ENCODE peak calls at places on chromosome 13, in five cellular contexts. P, G, M, U and X are unnamed samples.

GRCh38 chr13:70203661-70204229 is 95.5 kb upstream of the KLHL1 start:
- DNase-seq in U (no peak), P (no peak), M (no peak), G (no peak), X (no peak)

GRCh38 chr13:45105895-45106294 is 14.4 kb upstream of the GTF2F2 start:
- DNase-seq in M (no peak), U (no peak), P (no peak), G (no peak), X (no peak)

GRCh38 chr13:80591978-80592377 is 251.1 kb upstream of the SPRY2 start:
- DNase-seq in P (no peak), G (no peak), U (no peak), M (no peak), X (no peak)

GRCh38 chr13:80342541-80343371 is 1.8 kb upstream of the SPRY2 start:
- DNase-seq in M (peak; percentile 89), P (no peak), U (no peak), G (peak; percentile 78), X (peak; percentile 74)

GRCh38 chr13:113369881-113370280 is 6.0 kb upstream of the GRTP1 start:
- DNase-seq in G (no peak), U (no peak), P (no peak), M (no peak), X (no peak)

GRCh38 chr13:20006206-20006605 is 47.7 kb downstream of the ZMYM2 start:
- DNase-seq in P (no peak), G (no peak), M (no peak), U (no peak), X (no peak)

GRCh38 chr13:59951011-59951410 is 212.7 kb downstream of the DIAPH3 start:
- DNase-seq in G (no peak), M (no peak), P (no peak), U (no peak), X (no peak)

GRCh38 chr13:39100996-39101751 is 62.9 kb downstream of the NHLRC3 start:
- DNase-seq in P (no peak), U (no peak), G (no peak), M (no peak), X (no peak)

GRCh38 chr13:113947321-113948033 is 26.4 kb downstream of the C13orf46 start:
- DNase-seq in M (peak; percentile 58), G (no peak), U (no peak), P (peak; percentile 28), X (no peak)

GRCh38 chr13:52414963-52415362 is 9.0 kb upstream of the THSD1 start:
- DNase-seq in U (no peak), P (no peak), M (no peak), G (no peak), X (no peak)

GRCh38 chr13:85616275-85616674 is 182.9 kb downstream of the SLITRK6 start:
- DNase-seq in P (no peak), G (no peak), M (no peak), U (no peak), X (no peak)

GRCh38 chr13:41652735-41653361 is 195.5 kb downstream of the RGCC start:
- DNase-seq in M (no peak), G (peak; percentile 51), P (peak; percentile 45), U (peak; percentile 7), X (no peak)

GRCh38 chr13:48600374-48601364 is 53.1 kb upstream of the CYSLTR2 start:
- DNase-seq in U (no peak), G (no peak), P (peak; percentile 18), M (no peak), X (no peak)

GRCh38 chr13:48626726-48627451 is 26.8 kb upstream of the CYSLTR2 start:
- DNase-seq in M (no peak), P (no peak), G (no peak), U (no peak), X (no peak)

GRCh38 chr13:68608147-68608546 is 1378.0 kb upstream of the PCDH9 start:
- DNase-seq in U (no peak), G (no peak), M (no peak), P (no peak), X (no peak)

GRCh38 chr13:19910336-19911072 is 47.1 kb upstream of the ZMYM5 start:
- DNase-seq in G (no peak), P (no peak), M (peak; percentile 51), U (peak; percentile 15), X (no peak)

GRCh38 chr13:100584901-100585300 is 3.7 kb downstream of the GGACT start:
- DNase-seq in U (no peak), G (no peak), M (no peak), P (no peak), X (no peak)

GRCh38 chr13:52010890-52011689 is at the start of gene ATP7B:
- DNase-seq in P (no peak), U (peak; percentile 31), M (peak; percentile 41), G (peak; percentile 41), X (no peak)

GRCh38 chr13:43937839-43938238 is 58.1 kb downstream of the LACC1 start:
- DNase-seq in G (no peak), M (no peak), P (no peak), U (no peak), X (no peak)

GRCh38 chr13:51589793-51590192 is 5.5 kb downstream of the WDFY2 start:
- DNase-seq in G (no peak), M (no peak), U (no peak), P (no peak), X (no peak)

GRCh38 chr13:23506821-23507210 is 63.4 kb upstream of the TNFRSF19 start:
- DNase-seq in M (no peak), U (no peak), G (no peak), P (no peak), X (no peak)

GRCh38 chr13:99471231-99472202 is 29.8 kb upstream of the TM9SF2 start:
- DNase-seq in P (no peak), M (no peak), U (no peak), G (no peak), X (no peak)

GRCh38 chr13:53382008-53382407 is 353.4 kb downstream of the OLFM4 start:
- DNase-seq in M (no peak), G (no peak), U (no peak), P (no peak), X (no peak)

GRCh38 chr13:65497265-65497664 is 1732.9 kb downstream of the PCDH9 start:
- DNase-seq in G (no peak), M (no peak), U (no peak), P (no peak), X (no peak)

GRCh38 chr13:98839826-98840769 is 87.6 kb upstream of the SLC15A1 start:
- DNase-seq in U (peak; percentile 47), G (peak; percentile 67), P (no peak), M (peak; percentile 49), X (peak; percentile 22)

GRCh38 chr13:106520205-106521004 is 15.1 kb downstream of the EFNB2 start:
- DNase-seq in M (no peak), P (no peak), G (no peak), U (no peak), X (no peak)

GRCh38 chr13:26964278-26965057 is 203.9 kb upstream of the GPR12 start:
- DNase-seq in G (no peak), P (no peak), M (no peak), U (no peak), X (no peak)

GRCh38 chr13:107827840-107828549 is 387.3 kb downstream of the LIG4 start:
- DNase-seq in P (no peak), U (no peak), M (no peak), G (no peak), X (no peak)

GRCh38 chr13:94261163-94261562 is 218.3 kb downstream of the DCT start:
- DNase-seq in P (no peak), U (no peak), M (no peak), G (no peak), X (no peak)

GRCh38 chr13:45339867-45340266 is 1.1 kb downstream of the TPT1 start:
- DNase-seq in G (no peak), P (no peak), U (no peak), M (no peak), X (no peak)

GRCh38 chr13:89568276-89568675 is 1779.2 kb upstream of the MIR17HG start:
- DNase-seq in P (no peak), U (no peak), G (no peak), M (no peak), X (no peak)

GRCh38 chr13:28754698-28755545 is 36.2 kb upstream of the SLC46A3 start:
- DNase-seq in P (no peak), U (no peak), M (peak; percentile 47), G (no peak), X (no peak)

GRCh38 chr13:25352230-25352629 is 19.5 kb upstream of the ATP8A2 start:
- DNase-seq in M (no peak), G (no peak), P (no peak), U (no peak), X (no peak)

GRCh38 chr13:52701728-52702480 is 37.7 kb downstream of the CNMD start:
- DNase-seq in G (no peak), M (no peak), U (no peak), P (no peak), X (no peak)

GRCh38 chr13:28161370-28161769 is 23.0 kb downstream of the PAN3 start:
- DNase-seq in G (no peak), P (no peak), U (no peak), M (peak; percentile 45), X (no peak)

GRCh38 chr13:70170689-70171088 is 62.4 kb upstream of the KLHL1 start:
- DNase-seq in P (no peak), U (no peak), G (no peak), M (no peak), X (no peak)

GRCh38 chr13:73658639-73659038 is 475.6 kb downstream of the KLF12 start:
- DNase-seq in G (no peak), P (no peak), U (no peak), M (no peak), X (no peak)

GRCh38 chr13:77815330-77815729 is 103.3 kb downstream of the EDNRB start:
- DNase-seq in G (no peak), U (no peak), M (no peak), P (no peak), X (no peak)

GRCh38 chr13:95536629-95537241 is 15.8 kb upstream of the CLDN10 start:
- DNase-seq in M (no peak), G (no peak), P (no peak), U (no peak), X (no peak)
- TF ChIP-seq CTCF in M (peak; percentile 32), G (peak; percentile 32), P (peak; percentile 46), U (peak; percentile 54), X (peak; percentile 33)

GRCh38 chr13:46992383-46992952 is 95.6 kb upstream of the HTR2A start:
- DNase-seq in M (no peak), G (no peak), U (no peak), P (no peak), X (no peak)
- TF ChIP-seq CTCF in M (no peak), G (peak; percentile 21), U (no peak), P (peak; percentile 20), X (no peak)

GRCh38 chr13:92574499-92574898 is 652.1 kb upstream of the GPC6 start:
- DNase-seq in P (no peak), U (no peak), G (no peak), M (no peak), X (no peak)

GRCh38 chr13:92572190-92572589 is 654.4 kb upstream of the GPC6 start:
- DNase-seq in P (no peak), G (no peak), M (no peak), U (no peak), X (no peak)

GRCh38 chr13:92578358-92578757 is 648.2 kb upstream of the GPC6 start:
- DNase-seq in G (no peak), U (no peak), M (no peak), P (no peak), X (no peak)

GRCh38 chr13:92575782-92576181 is 650.8 kb upstream of the GPC6 start:
- DNase-seq in U (no peak), G (no peak), M (no peak), P (no peak), X (no peak)

GRCh38 chr13:92573467-92574057 is 653.0 kb upstream of the GPC6 start:
- DNase-seq in M (no peak), G (peak; percentile 10), P (no peak), U (peak; percentile 0), X (no peak)
- TF ChIP-seq CTCF in M (no peak), G (peak; percentile 6), P (no peak), U (no peak), X (no peak)

GRCh38 chr13:33017410-33017929 is 1.2 kb downstream of the KL start:
- DNase-seq in G (peak; percentile 72), M (peak; percentile 63), U (peak; percentile 40), P (no peak), X (no peak)
- TF ChIP-seq CTCF in G (peak; percentile 61), M (peak; percentile 37), U (peak; percentile 25), P (no peak), X (no peak)